ENCODE peak calls at places on chromosomes 3 and 15, in five cellular contexts. E is A549, W is fibroblast of lung, T is GM23338, Z is hepatocyte. X is an unnamed sample.

GRCh38 chr3:139265131-139266016 is 78.4 kb upstream of the MRPS22 start:
- DNase-seq in W (no peak), T (no peak), E (no peak), Z (no peak), X (no peak)

GRCh38 chr15:57640935-57641682 is 49.4 kb downstream of the MYZAP start:
- DNase-seq in E (peak; percentile 63), T (peak; percentile 59), W (peak; percentile 13), Z (peak; percentile 52), X (peak; percentile 30)

GRCh38 chr3:42681361-42682038 is 3.8 kb upstream of the KLHL40 start:
- DNase-seq in T (no peak), E (no peak), Z (no peak), W (no peak), X (no peak)

GRCh38 chr3:127299276-127299675 is 11.4 kb upstream of the PRR20G start:
- DNase-seq in T (no peak), Z (no peak), W (no peak), E (no peak), X (no peak)

GRCh38 chr15:59896652-59897051 is 107.5 kb upstream of the FOXB1 start:
- DNase-seq in T (no peak), Z (no peak), E (no peak), W (no peak), X (no peak)

GRCh38 chr15:31177936-31178335 is 76.4 kb upstream of the TRPM1 start:
- DNase-seq in T (no peak), E (no peak), Z (no peak), W (no peak), X (no peak)

GRCh38 chr3:72694398-72694797 is 153.8 kb downstream of the SHQ1 start:
- DNase-seq in E (no peak), T (no peak), Z (no peak), W (peak; percentile 71), X (no peak)

GRCh38 chr15:66229790-66230460 is 23.6 kb downstream of the MEGF11 start:
- DNase-seq in W (no peak), Z (no peak), T (no peak), E (no peak), X (no peak)

GRCh38 chr3:197590313-197590962 is 34.7 kb upstream of the BDH1 start:
- DNase-seq in Z (peak; percentile 81), E (no peak), T (no peak), W (no peak), X (no peak)

GRCh38 chr3:39158138-39158715 is 4.8 kb upstream of the CSRNP1 start:
- DNase-seq in E (no peak), W (no peak), Z (no peak), T (no peak), X (no peak)

GRCh38 chr3:6861989-6862879 is 1.3 kb downstream of the GRM7 start:
- DNase-seq in W (no peak), E (no peak), T (no peak), Z (peak; percentile 6), X (no peak)

GRCh38 chr15:67824900-67825879 is at the start of gene SKOR1:
- DNase-seq in T (peak; percentile 90), W (peak; percentile 46), E (no peak), Z (peak; percentile 62), X (no peak)
- H3K4me1 ChIP-seq in T (peaks cover 54% of the 10 kb centered on the region), W (no peaks in the 10 kb centered on the region), E (peaks cover 22% of the 10 kb centered on the region), Z (peaks cover 39% of the 10 kb centered on the region), X (no peaks in the 10 kb centered on the region)

DNA sequence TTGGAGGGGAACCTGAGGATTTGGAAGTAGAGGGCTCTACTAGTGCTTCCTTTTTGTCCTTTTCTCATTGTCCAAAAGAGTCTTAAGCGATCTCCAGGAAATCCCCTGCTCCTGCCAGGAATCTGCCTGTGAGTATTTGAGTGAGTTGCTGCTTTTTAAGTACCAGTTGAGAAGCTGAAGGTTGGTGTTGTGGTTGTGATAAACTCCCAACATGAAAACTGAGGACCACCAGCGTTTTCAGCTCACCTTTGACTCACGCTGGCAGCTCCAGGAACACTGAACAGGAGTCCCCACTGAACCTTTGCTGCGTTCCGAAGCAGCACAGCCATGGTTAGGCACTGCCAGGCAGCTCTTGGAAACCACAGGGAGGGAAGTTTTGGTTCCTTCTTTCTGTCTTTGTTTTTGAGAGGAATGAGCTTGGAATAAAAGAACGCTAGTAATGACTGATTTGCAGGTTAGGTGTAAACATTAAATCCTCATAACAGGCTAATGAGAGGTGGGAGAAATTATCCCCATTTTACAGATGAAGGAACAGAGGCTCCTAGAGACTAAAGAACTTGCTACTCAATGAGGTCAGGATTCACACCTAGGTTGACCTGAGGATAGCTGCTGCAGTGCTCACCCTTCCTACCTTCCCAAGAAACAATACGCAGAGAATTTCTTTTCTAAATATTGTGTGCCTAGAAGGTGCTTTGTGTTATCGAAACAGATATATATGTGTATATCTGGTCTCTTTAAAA is 106.1 kb downstream of the IGF1R start:
- DNase-seq in T (peak; percentile 59), E (no peak), Z (no peak), W (peak; percentile 65), X (peak; percentile 70)
- H3K4me3 ChIP-seq in T (no peak overlapping the region), E (peak overlapping the region; percentile 37), Z (no peak overlapping the region), W (peak overlapping the region; percentile 39), X (peak overlapping the region; percentile 53)

GRCh38 chr3:66487475-66487874 is 13.3 kb downstream of the LRIG1 start:
- DNase-seq in T (no peak), W (peak; percentile 79), E (no peak), Z (no peak), X (no peak)

GRCh38 chr3:66486646-66487045 is 14.2 kb downstream of the LRIG1 start:
- DNase-seq in Z (no peak), W (peak; percentile 92), E (no peak), T (no peak), X (no peak)

GRCh38 chr3:66485291-66485968 is 15.4 kb downstream of the LRIG1 start:
- DNase-seq in T (no peak), E (no peak), Z (no peak), W (peak; percentile 94), X (no peak)

GRCh38 chr3:66484106-66484857 is 16.5 kb downstream of the LRIG1 start:
- DNase-seq in E (no peak), W (no peak), T (no peak), Z (no peak), X (no peak)

GRCh38 chr3:66486187-66486586 is 14.6 kb downstream of the LRIG1 start:
- DNase-seq in E (no peak), W (peak; percentile 82), T (no peak), Z (no peak), X (no peak)
- H3K4me1 ChIP-seq in E (peaks cover 2% of the 10 kb centered on the region), W (peaks cover 44% of the 10 kb centered on the region), T (peaks cover 95% of the 10 kb centered on the region), Z (peaks cover 33% of the 10 kb centered on the region), X (no peaks in the 10 kb centered on the region)

GRCh38 chr15:44738340-44738984 is 2.1 kb downstream of the TRIM69 start:
- DNase-seq in T (peak; percentile 68), Z (peak; percentile 28), W (peak; percentile 38), E (peak; percentile 21), X (peak; percentile 35)

GRCh38 chr15:44734839-44735481 is 1.4 kb upstream of the TRIM69 start:
- DNase-seq in T (no peak), W (no peak), E (no peak), Z (no peak), X (no peak)

GRCh38 chr15:44736261-44736765 is at the start of gene TRIM69:
- DNase-seq in Z (no peak), T (no peak), W (no peak), E (no peak), X (no peak)

GRCh38 chr15:44735482-44736260 is 657 bp upstream of the TRIM69 start:
- DNase-seq in E (no peak), Z (no peak), W (no peak), T (peak; percentile 12), X (no peak)
- H3K4me3 ChIP-seq in E (no peak overlapping the region), Z (no peak overlapping the region), W (no peak overlapping the region), T (no peak overlapping the region), X (no peak overlapping the region)

DNA sequence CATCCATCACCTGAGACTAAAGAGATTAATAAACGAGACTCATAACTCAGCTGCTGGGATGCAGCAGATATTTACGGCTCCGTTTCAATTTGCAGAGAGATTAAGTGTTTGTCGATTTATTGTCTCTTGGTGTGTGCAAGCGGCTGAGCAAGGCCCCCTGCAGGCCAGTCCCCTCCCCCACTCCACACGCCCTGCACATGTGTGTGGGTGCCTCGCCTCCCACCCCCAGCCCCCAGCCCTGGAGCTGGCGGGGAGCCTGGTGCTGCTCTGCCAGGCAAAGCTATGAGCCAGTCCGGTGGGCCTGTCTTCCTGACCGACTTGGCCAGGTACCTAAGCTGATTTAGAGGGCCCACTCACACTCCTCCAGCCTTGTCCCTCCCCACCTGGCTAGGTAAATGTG is 63.0 kb downstream of the CYP11A1 start:
- DNase-seq in Z (no peak), W (no peak), T (no peak), E (no peak), X (no peak)
- H3K4me1 ChIP-seq in Z (peaks cover 30% of the 10 kb centered on the region), W (no peaks in the 10 kb centered on the region), T (peaks cover 73% of the 10 kb centered on the region), E (peaks cover 21% of the 10 kb centered on the region), X (peaks cover 12% of the 10 kb centered on the region)

GRCh38 chr15:97082835-97083234 is 752.3 kb downstream of the NR2F2 start:
- DNase-seq in Z (no peak), E (no peak), T (peak; percentile 17), W (no peak), X (no peak)

GRCh38 chr15:97081666-97082226 is 751.2 kb downstream of the NR2F2 start:
- DNase-seq in Z (no peak), E (no peak), W (no peak), T (no peak), X (no peak)

GRCh38 chr15:97072560-97072959 is 742.1 kb downstream of the NR2F2 start:
- DNase-seq in W (no peak), E (no peak), T (no peak), Z (no peak), X (no peak)

GRCh38 chr15:97078556-97078955 is 748.1 kb downstream of the NR2F2 start:
- DNase-seq in W (no peak), Z (no peak), T (no peak), E (no peak), X (no peak)

GRCh38 chr15:97077930-97078329 is 747.4 kb downstream of the NR2F2 start:
- DNase-seq in T (no peak), W (no peak), E (no peak), Z (no peak), X (no peak)
- H3K4me3 ChIP-seq in T (no peak overlapping the region), W (no peak overlapping the region), E (no peak overlapping the region), Z (no peak overlapping the region), X (no peak overlapping the region)

X was measured in mammary epithelial cell.